ENCODE peak calls at places on chromosome 9, in four cellular contexts. G is lower lobe of right lung; J is CD4-positive, alpha-beta memory T cell; E is glutamatergic neuron. V is an unnamed sample.

GRCh38 chr9:78533500-78533899 is 236.6 kb downstream of the PSAT1 start:
- DNase-seq in G (no peak), J (no peak), E (no peak), V (no peak)

GRCh38 chr9:136944519-136945332 is at the start of the genes C8G and FBXW5:
- DNase-seq in G (peak), J (peak), E (peak), V (peak)

GRCh38 chr9:114220129-114220541 is 64.8 kb downstream of the COL27A1 start:
- DNase-seq in G (no peak), J (no peak), E (no peak), V (no peak)

GRCh38 chr9:4686112-4686511 is 6.7 kb downstream of the CDC37L1 start:
- DNase-seq in G (no peak), J (no peak), E (no peak), V (no peak)

GRCh38 chr9:3441197-3441816 is 84.5 kb downstream of the RFX3 start:
- DNase-seq in G (no peak), J (peak), E (peak), V (peak)

GRCh38 chr9:72022846-72023245 is 37.6 kb downstream of the C9orf57 start:
- DNase-seq in G (no peak), J (no peak), E (no peak), V (no peak)

GRCh38 chr9:98688710-98689495 is 19.8 kb downstream of the GABBR2 start:
- DNase-seq in G (no peak), J (no peak), E (no peak), V (no peak)

GRCh38 chr9:103681435-103681834 is 412.7 kb upstream of the SMC2 start:
- DNase-seq in G (no peak), J (no peak), E (no peak), V (no peak)

GRCh38 chr9:131545003-131545785 is at the start of gene PRRT1B:
- DNase-seq in G (peak), J (no peak), E (no peak), V (no peak)

GRCh38 chr9:90821697-90822096 is 20.1 kb downstream of the SYK start:
- DNase-seq in G (no peak), J (no peak), E (no peak), V (no peak)

GRCh38 chr9:121616356-121616755 is 35.1 kb upstream of the DAB2IP start:
- DNase-seq in G (no peak), J (no peak), E (no peak), V (no peak)

GRCh38 chr9:14433841-14434511 is 120.0 kb upstream of the NFIB start:
- DNase-seq in G (no peak), J (no peak), E (no peak), V (no peak)

GRCh38 chr9:119758241-119758640 is 389.0 kb upstream of the BRINP1 start:
- DNase-seq in G (no peak), J (no peak), E (no peak), V (no peak)

GRCh38 chr9:127004946-127005769 is 90.6 kb downstream of the RALGPS1 start:
- DNase-seq in G (no peak), J (peak), E (no peak), V (no peak)

GRCh38 chr9:5698004-5698403 is 69.1 kb downstream of the RIC1 start:
- DNase-seq in G (no peak), J (no peak), E (no peak), V (no peak)

GRCh38 chr9:25845867-25846266 is 167.6 kb upstream of the TUSC1 start:
- DNase-seq in G (no peak), J (no peak), E (no peak), V (no peak)

GRCh38 chr9:4762108-4762888 is 21.3 kb upstream of the AK3 start:
- DNase-seq in G (peak), J (peak), E (peak), V (peak)

GRCh38 chr9:14314929-14315753 is 1.2 kb upstream of the NFIB start:
- DNase-seq in G (peak), J (no peak), E (peak), V (peak)

GRCh38 chr9:87382902-87383301 is 114.8 kb upstream of the DAPK1 start:
- DNase-seq in G (no peak), J (no peak), E (no peak), V (no peak)

GRCh38 chr9:136170291-136170901 is 34.5 kb downstream of the LHX3 start:
- DNase-seq in G (no peak), J (no peak), E (peak), V (peak)

GRCh38 chr9:125240649-125240999 is 519 bp downstream of the HSPA5 start:
- DNase-seq in G (no peak), J (peak), E (peak), V (no peak)

GRCh38 chr9:109817146-109817845 is 37.3 kb downstream of the PALM2AKAP2 start:
- DNase-seq in G (no peak), J (no peak), E (no peak), V (no peak)